ENCODE peak calls at places on chromosomes 5 and 9, in six cellular contexts. One of them, this sample, is unnamed.

GRCh38 chr5:77776606-77777206 is 567 bp upstream of the TBCA start:
- DNase-seq in CD8-positive, alpha-beta memory T cell: no peak
- DNase-seq in left colon: no peak
- DNase-seq in GM23248: peak; percentile 47
- DNase-seq in left ventricle myocardium inferior: no peak
- DNase-seq in K562: no peak
- DNase-seq in this sample: no peak

GRCh38 chr9:114551750-114552685 is 35.6 kb upstream of the ATP6V1G1 start:
- DNase-seq in CD8-positive, alpha-beta memory T cell: no peak
- DNase-seq in left colon: peak; percentile 60
- DNase-seq in GM23248: peak; percentile 99
- DNase-seq in left ventricle myocardium inferior: no peak
- DNase-seq in K562: peak; percentile 85
- DNase-seq in this sample: no peak

GRCh38 chr5:96747718-96748117 is 60.0 kb downstream of the ERAP1 start:
- DNase-seq in CD8-positive, alpha-beta memory T cell: no peak
- DNase-seq in left colon: no peak
- DNase-seq in GM23248: peak; percentile 11
- DNase-seq in left ventricle myocardium inferior: no peak
- DNase-seq in K562: no peak
- DNase-seq in this sample: no peak

GRCh38 chr9:91180240-91180929 is 181.3 kb downstream of the AUH start:
- DNase-seq in CD8-positive, alpha-beta memory T cell: no peak
- DNase-seq in left colon: no peak
- DNase-seq in GM23248: no peak
- DNase-seq in left ventricle myocardium inferior: no peak
- DNase-seq in K562: no peak
- DNase-seq in this sample: no peak

GRCh38 chr9:78021692-78022091 is 9.9 kb downstream of the GNAQ start:
- DNase-seq in CD8-positive, alpha-beta memory T cell: no peak
- DNase-seq in left colon: peak; percentile 63
- DNase-seq in GM23248: no peak
- DNase-seq in left ventricle myocardium inferior: peak; percentile 38
- DNase-seq in K562: peak; percentile 74
- DNase-seq in this sample: no peak

GRCh38 chr5:3000631-3001030 is 249.2 kb upstream of the IRX2 start:
- DNase-seq in CD8-positive, alpha-beta memory T cell: no peak
- DNase-seq in left colon: no peak
- DNase-seq in GM23248: no peak
- DNase-seq in left ventricle myocardium inferior: no peak
- DNase-seq in K562: no peak
- DNase-seq in this sample: no peak

GRCh38 chr9:88775037-88775471 is 216.2 kb upstream of the S1PR3 start:
- DNase-seq in CD8-positive, alpha-beta memory T cell: no peak
- DNase-seq in left colon: no peak
- DNase-seq in GM23248: peak; percentile 94
- DNase-seq in left ventricle myocardium inferior: no peak
- DNase-seq in K562: peak; percentile 61
- DNase-seq in this sample: no peak

GRCh38 chr9:33782395-33783152 is 12.8 kb upstream of the PRSS3 start:
- DNase-seq in CD8-positive, alpha-beta memory T cell: no peak
- DNase-seq in left colon: no peak
- DNase-seq in GM23248: peak; percentile 39
- DNase-seq in left ventricle myocardium inferior: no peak
- DNase-seq in K562: no peak
- DNase-seq in this sample: no peak

GRCh38 chr9:109241207-109241606 is 74.2 kb upstream of the FRRS1L start:
- DNase-seq in CD8-positive, alpha-beta memory T cell: no peak
- DNase-seq in left colon: no peak
- DNase-seq in GM23248: no peak
- DNase-seq in left ventricle myocardium inferior: no peak
- DNase-seq in K562: no peak
- DNase-seq in this sample: no peak

GRCh38 chr9:121855476-121855875 is 204.0 kb downstream of the DAB2IP start:
- DNase-seq in CD8-positive, alpha-beta memory T cell: no peak
- DNase-seq in left colon: no peak
- DNase-seq in GM23248: no peak
- DNase-seq in left ventricle myocardium inferior: no peak
- DNase-seq in K562: no peak
- DNase-seq in this sample: no peak

GRCh38 chr5:68369436-68370125 is 154.0 kb downstream of the PIK3R1 start:
- DNase-seq in CD8-positive, alpha-beta memory T cell: peak; percentile 34
- DNase-seq in left colon: no peak
- DNase-seq in GM23248: no peak
- DNase-seq in left ventricle myocardium inferior: no peak
- DNase-seq in K562: no peak
- DNase-seq in this sample: no peak

GRCh38 chr9:121498487-121499176 is 1.0 kb downstream of the GGTA1 start:
- DNase-seq in CD8-positive, alpha-beta memory T cell: no peak
- DNase-seq in left colon: no peak
- DNase-seq in GM23248: peak; percentile 76
- DNase-seq in left ventricle myocardium inferior: no peak
- DNase-seq in K562: no peak
- DNase-seq in this sample: no peak

GRCh38 chr9:96078866-96079505 is 203.5 kb downstream of the ERCC6L2 start:
- DNase-seq in CD8-positive, alpha-beta memory T cell: no peak
- DNase-seq in left colon: no peak
- DNase-seq in GM23248: no peak
- DNase-seq in left ventricle myocardium inferior: no peak
- DNase-seq in K562: no peak
- DNase-seq in this sample: no peak

GRCh38 chr9:124257865-124258764 is at the start of gene NEK6:
- DNase-seq in CD8-positive, alpha-beta memory T cell: no peak
- DNase-seq in left colon: peak; percentile 22
- DNase-seq in GM23248: peak; percentile 92
- DNase-seq in left ventricle myocardium inferior: peak; percentile 53
- DNase-seq in K562: peak; percentile 40
- DNase-seq in this sample: peak; percentile 56

GRCh38 chr5:35799751-35800150 is 56.9 kb upstream of the IL7R start:
- DNase-seq in CD8-positive, alpha-beta memory T cell: no peak
- DNase-seq in left colon: no peak
- DNase-seq in GM23248: peak; percentile 50
- DNase-seq in left ventricle myocardium inferior: no peak
- DNase-seq in K562: no peak
- DNase-seq in this sample: no peak

GRCh38 chr5:149030838-149031397 is 31.9 kb downstream of the SH3TC2 start:
- DNase-seq in CD8-positive, alpha-beta memory T cell: no peak
- DNase-seq in left colon: no peak
- DNase-seq in GM23248: no peak
- DNase-seq in left ventricle myocardium inferior: no peak
- DNase-seq in K562: no peak
- DNase-seq in this sample: no peak

GRCh38 chr9:121682201-121682600 is 30.8 kb downstream of the DAB2IP start:
- DNase-seq in CD8-positive, alpha-beta memory T cell: no peak
- DNase-seq in left colon: no peak
- DNase-seq in GM23248: no peak
- DNase-seq in left ventricle myocardium inferior: no peak
- DNase-seq in K562: no peak
- DNase-seq in this sample: no peak

GRCh38 chr5:169067641-169068316 is 233.2 kb downstream of the SLIT3 start:
- DNase-seq in CD8-positive, alpha-beta memory T cell: no peak
- DNase-seq in left colon: no peak
- DNase-seq in GM23248: no peak
- DNase-seq in left ventricle myocardium inferior: no peak
- DNase-seq in K562: no peak
- DNase-seq in this sample: no peak

GRCh38 chr5:178145965-178146820 is 7.5 kb downstream of the NHP2 start:
- DNase-seq in CD8-positive, alpha-beta memory T cell: peak; percentile 72
- DNase-seq in left colon: peak; percentile 56
- DNase-seq in GM23248: peak; percentile 67
- DNase-seq in left ventricle myocardium inferior: peak; percentile 39
- DNase-seq in K562: peak; percentile 75
- DNase-seq in this sample: peak; percentile 65

GRCh38 chr5:73419414-73420390 is 28.9 kb downstream of the FOXD1 start:
- DNase-seq in CD8-positive, alpha-beta memory T cell: no peak
- DNase-seq in left colon: no peak
- DNase-seq in GM23248: peak; percentile 76
- DNase-seq in left ventricle myocardium inferior: no peak
- DNase-seq in K562: no peak
- DNase-seq in this sample: no peak

GRCh38 chr5:1652873-1653707 is 129.3 kb upstream of the LPCAT1 start:
- DNase-seq in CD8-positive, alpha-beta memory T cell: peak; percentile 25
- DNase-seq in left colon: no peak
- DNase-seq in GM23248: peak; percentile 36
- DNase-seq in left ventricle myocardium inferior: no peak
- DNase-seq in K562: no peak
- DNase-seq in this sample: peak; percentile 41

GRCh38 chr5:62327627-62328026 is 21.6 kb downstream of the KIF2A start:
- DNase-seq in CD8-positive, alpha-beta memory T cell: no peak
- DNase-seq in left colon: no peak
- DNase-seq in GM23248: no peak
- DNase-seq in left ventricle myocardium inferior: no peak
- DNase-seq in K562: no peak
- DNase-seq in this sample: no peak

GRCh38 chr9:61668846-61669245 is 479.0 kb downstream of the SPATA31A7 start:
- DNase-seq in CD8-positive, alpha-beta memory T cell: no peak
- DNase-seq in left colon: no peak
- DNase-seq in GM23248: no peak
- DNase-seq in left ventricle myocardium inferior: no peak
- DNase-seq in K562: no peak
- DNase-seq in this sample: no peak